ENCODE peak calls at places on chromosomes 12 and 14, in eight cellular contexts. One of them, this sample, is unnamed.
A peak's percentile ranks its signal among the peaks of the same experiment; 100 is the strongest.

GRCh38 chr14:99676657-99677056 is 7.4 kb upstream of the CYP46A1 start:
- DNase-seq in C1 segment of cervical spinal cord: no peak
- DNase-seq in K562: no peak
- DNase-seq in right cardiac atrium: no peak
- DNase-seq in keratinocyte: no peak
- DNase-seq in GM20000: no peak
- DNase-seq in hippocampal formation: no peak
- DNase-seq in amygdala: no peak
- DNase-seq in this sample: peak; percentile 7

GRCh38 chr12:122840580-122841513 is 5.6 kb downstream of the HIP1R start:
- DNase-seq in C1 segment of cervical spinal cord: peak; percentile 38
- DNase-seq in K562: no peak
- DNase-seq in right cardiac atrium: no peak
- DNase-seq in keratinocyte: peak; percentile 64
- DNase-seq in GM20000: peak; percentile 11
- DNase-seq in hippocampal formation: no peak
- DNase-seq in amygdala: no peak
- DNase-seq in this sample: no peak

GRCh38 chr14:28294834-28295440 is 471.6 kb upstream of the FOXG1 start:
- DNase-seq in C1 segment of cervical spinal cord: no peak
- DNase-seq in K562: no peak
- DNase-seq in right cardiac atrium: no peak
- DNase-seq in keratinocyte: no peak
- DNase-seq in GM20000: no peak
- DNase-seq in hippocampal formation: no peak
- DNase-seq in amygdala: no peak
- DNase-seq in this sample: peak; percentile 4

GRCh38 chr12:120468846-120469449 is 600 bp downstream of the SRSF9 start:
- DNase-seq in C1 segment of cervical spinal cord: peak; percentile 82
- DNase-seq in K562: peak; percentile 92
- DNase-seq in right cardiac atrium: peak; percentile 51
- DNase-seq in keratinocyte: no peak
- DNase-seq in GM20000: peak; percentile 77
- DNase-seq in hippocampal formation: no peak
- DNase-seq in amygdala: no peak
- DNase-seq in this sample: peak; percentile 28

GRCh38 chr14:33359288-33359881 is 420.7 kb downstream of the NPAS3 start:
- DNase-seq in C1 segment of cervical spinal cord: no peak
- DNase-seq in K562: no peak
- DNase-seq in right cardiac atrium: no peak
- DNase-seq in keratinocyte: no peak
- DNase-seq in GM20000: no peak
- DNase-seq in hippocampal formation: no peak
- DNase-seq in amygdala: no peak
- DNase-seq in this sample: no peak

GRCh38 chr12:49920241-49920914 is 16.7 kb upstream of the FAIM2 start:
- DNase-seq in C1 segment of cervical spinal cord: no peak
- DNase-seq in K562: no peak
- DNase-seq in right cardiac atrium: peak; percentile 62
- DNase-seq in keratinocyte: no peak
- DNase-seq in GM20000: no peak
- DNase-seq in hippocampal formation: no peak
- DNase-seq in amygdala: no peak
- DNase-seq in this sample: no peak

GRCh38 chr12:108332791-108333382 is 6.2 kb downstream of the CMKLR1 start:
- DNase-seq in C1 segment of cervical spinal cord: peak; percentile 57
- DNase-seq in K562: no peak
- DNase-seq in right cardiac atrium: peak; percentile 63
- DNase-seq in keratinocyte: no peak
- DNase-seq in GM20000: no peak
- DNase-seq in hippocampal formation: no peak
- DNase-seq in amygdala: peak; percentile 36
- DNase-seq in this sample: no peak

GRCh38 chr12:104218935-104219334 is 3.4 kb downstream of the TXNRD1 start:
- DNase-seq in C1 segment of cervical spinal cord: no peak
- DNase-seq in K562: no peak
- DNase-seq in right cardiac atrium: no peak
- DNase-seq in keratinocyte: no peak
- DNase-seq in GM20000: no peak
- DNase-seq in hippocampal formation: no peak
- DNase-seq in amygdala: no peak
- DNase-seq in this sample: no peak

GRCh38 chr12:89344043-89344861 is 8.0 kb downstream of the DUSP6 start:
- DNase-seq in C1 segment of cervical spinal cord: no peak
- DNase-seq in K562: no peak
- DNase-seq in right cardiac atrium: no peak
- DNase-seq in keratinocyte: no peak
- DNase-seq in GM20000: no peak
- DNase-seq in hippocampal formation: no peak
- DNase-seq in amygdala: no peak
- DNase-seq in this sample: no peak

This sample was measured in HuH-7.5.